ENCODE peak calls at places on chromosomes 3 and 15, in nine cellular contexts. N is bronchial epithelial cell; O is NT2/D1; A is progenitor cell of endocrine pancreas; Y is Karpas-422; K is RPMI7951; Q is Ammon's horn; G is fibroblast of the aortic adventitia; I is stimulated activated CD4-positive, alpha-beta T cell treated with anti-CD3 and anti-CD28 coated beads, Interleukin-15, amount 100 ng/mL, for 48 hours. X is an unnamed sample.

GRCh38 chr3:179961081-179962078 is 75.4 kb downstream of the PEX5L start:
- DNase-seq in N (no peak), O (no peak), A (no peak), Y (peak; percentile 78), K (no peak), Q (no peak), G (no peak), I (no peak), X (no peak)

GRCh38 chr3:20352547-20353164 is 166.7 kb upstream of the SGO1 start:
- DNase-seq in N (peak; percentile 15), O (no peak), A (no peak), Y (no peak), K (peak; percentile 4), Q (no peak), G (no peak), I (no peak), X (no peak)

GRCh38 chr15:31439328-31439727 is 112.7 kb downstream of the KLF13 start:
- DNase-seq in N (no peak), O (no peak), A (no peak), Y (peak; percentile 58), K (peak; percentile 35), Q (no peak), G (no peak), I (peak; percentile 34), X (no peak)

GRCh38 chr15:66581972-66582537 is 16.3 kb upstream of the LCTL start:
- DNase-seq in N (no peak), O (no peak), A (no peak), Y (no peak), K (no peak), Q (no peak), G (peak; percentile 35), I (no peak), X (no peak)

GRCh38 chr3:134620476-134621115 is 30.2 kb downstream of the KY start:
- DNase-seq in N (no peak), O (no peak), A (no peak), Y (no peak), K (no peak), Q (no peak), G (no peak), I (no peak), X (no peak)

GRCh38 chr3:143239026-143239425 is 119.5 kb downstream of the CHST2 start:
- DNase-seq in N (no peak), O (no peak), A (no peak), Y (no peak), K (peak; percentile 8), Q (no peak), G (peak; percentile 47), I (no peak), X (no peak)

GRCh38 chr3:160200328-160200727 is 24.9 kb upstream of the C3orf80 start:
- DNase-seq in N (no peak), O (no peak), A (no peak), Y (no peak), K (peak; percentile 11), Q (no peak), G (peak; percentile 48), I (no peak), X (no peak)

GRCh38 chr3:171967932-171968678 is 71.3 kb upstream of the FNDC3B start:
- DNase-seq in N (no peak), O (no peak), A (no peak), Y (no peak), K (peak; percentile 76), Q (no peak), G (peak; percentile 96), I (no peak), X (no peak)

GRCh38 chr3:66803706-66804496 is 194.2 kb upstream of the KBTBD8 start:
- DNase-seq in N (no peak), O (no peak), A (no peak), Y (no peak), K (no peak), Q (no peak), G (no peak), I (no peak), X (no peak)

GRCh38 chr15:57734860-57735259 is 28.3 kb downstream of the POLR2M start:
- DNase-seq in N (no peak), O (no peak), A (no peak), Y (no peak), K (no peak), Q (no peak), G (no peak), I (no peak), X (no peak)

GRCh38 chr15:76196286-76196948 is 114.9 kb downstream of the ETFA start:
- DNase-seq in N (peak; percentile 85), O (peak; percentile 36), A (no peak), Y (no peak), K (peak; percentile 94), Q (peak; percentile 64), G (peak; percentile 81), I (no peak), X (no peak)

GRCh38 chr3:85228966-85229365 is 270.2 kb downstream of the CADM2 start:
- DNase-seq in N (no peak), O (no peak), A (no peak), Y (no peak), K (no peak), Q (no peak), G (no peak), I (no peak), X (no peak)

GRCh38 chr3:114380233-114380645 is 86.4 kb downstream of the TIGIT start:
- DNase-seq in N (no peak), O (no peak), A (no peak), Y (no peak), K (peak; percentile 93), Q (peak; percentile 86), G (peak; percentile 91), I (no peak), X (no peak)

GRCh38 chr15:34436126-34436955 is 1.3 kb downstream of the GOLGA8A start:
- DNase-seq in N (no peak), O (no peak), A (no peak), Y (no peak), K (peak; percentile 42), Q (no peak), G (peak; percentile 22), I (no peak), X (no peak)

GRCh38 chr3:49705390-49705960 is 14.0 kb downstream of the AMIGO3 start:
- DNase-seq in N (no peak), O (no peak), A (no peak), Y (no peak), K (no peak), Q (no peak), G (no peak), I (no peak), X (no peak)

GRCh38 chr3:45583021-45583851 is 11.3 kb upstream of the LIMD1 start:
- DNase-seq in N (no peak), O (no peak), A (no peak), Y (no peak), K (peak; percentile 89), Q (peak; percentile 94), G (peak; percentile 54), I (no peak), X (no peak)

GRCh38 chr3:148477375-148477774 is 220.3 kb upstream of the AGTR1 start:
- DNase-seq in N (no peak), O (no peak), A (no peak), Y (no peak), K (no peak), Q (no peak), G (no peak), I (no peak), X (no peak)

GRCh38 chr3:35549690-35550089 is 89.6 kb upstream of the ARPP21 start:
- DNase-seq in N (no peak), O (no peak), A (no peak), Y (no peak), K (no peak), Q (peak; percentile 6), G (no peak), I (no peak), X (no peak)